ENCODE peak calls at places on chromosomes 16 and 17, in seven cellular contexts. W, C, D, X, Z, F and E are unnamed samples.

GRCh38 chr17:10699861-10700260 is 2.5 kb downstream of the ADPRM start:
- DNase-seq in D (no peak), Z (no peak), F (no peak), C (no peak), X (no peak), W (no peak), E (no peak)

GRCh38 chr17:63945851-63946439 is 13.8 kb upstream of the CD79B start:
- DNase-seq in D (no peak), Z (no peak), W (no peak), X (no peak), F (no peak), C (no peak), E (no peak)

GRCh38 chr17:73003487-73003886 is 89.0 kb downstream of the SLC39A11 start:
- DNase-seq in Z (no peak), W (peak; percentile 43), D (no peak), C (peak; percentile 35), X (no peak), F (no peak), E (no peak)

GRCh38 chr17:80878876-80879722 is 112.5 kb upstream of the CHMP6 start:
- DNase-seq in F (peak; percentile 56), W (no peak), Z (no peak), D (no peak), C (no peak), X (no peak), E (no peak)

GRCh38 chr16:80586476-80586875 is 45.7 kb downstream of the DYNLRB2 start:
- DNase-seq in X (no peak), D (no peak), C (no peak), F (no peak), Z (no peak), W (no peak), E (no peak)

GRCh38 chr16:47065766-47066688 is 77.7 kb downstream of the NETO2 start:
- DNase-seq in Z (no peak), C (no peak), D (no peak), F (no peak), W (no peak), X (peak; percentile 19), E (no peak)

GRCh38 chr17:18270046-18270850 is 9.8 kb downstream of the MIEF2 start:
- DNase-seq in D (no peak), W (no peak), X (no peak), F (no peak), Z (no peak), C (no peak), E (no peak)

GRCh38 chr17:52995127-52995526 is 827.6 kb upstream of the KIF2B start:
- DNase-seq in X (no peak), Z (no peak), W (no peak), F (no peak), C (peak; percentile 77), D (no peak), E (no peak)

GRCh38 chr16:23398987-23399805 is 53.8 kb downstream of the COG7 start:
- DNase-seq in F (peak; percentile 59), C (peak; percentile 44), X (peak; percentile 39), D (no peak), Z (peak; percentile 41), W (no peak), E (no peak)

GRCh38 chr16:69762843-69763556 is 868 bp downstream of the WWP2 start:
- DNase-seq in W (peak; percentile 20), F (no peak), Z (no peak), D (no peak), X (no peak), C (peak; percentile 44), E (peak; percentile 33)

GRCh38 chr16:50279142-50279865 is 13.0 kb downstream of the ADCY7 start:
- DNase-seq in X (peak; percentile 84), D (no peak), W (no peak), Z (peak; percentile 59), F (peak; percentile 70), C (no peak), E (peak; percentile 76)

GRCh38 chr17:27009087-27009486 is 284.8 kb upstream of the WSB1 start:
- DNase-seq in W (no peak), Z (no peak), X (no peak), D (no peak), C (no peak), F (no peak), E (no peak)

GRCh38 chr17:8467527-8467926 is 31.8 kb downstream of the NDEL1 start:
- DNase-seq in D (no peak), Z (no peak), C (no peak), F (no peak), X (no peak), W (no peak), E (no peak)

GRCh38 chr16:53309457-53309856 is 124.8 kb upstream of the RBL2 start:
- DNase-seq in W (no peak), Z (no peak), C (no peak), D (no peak), F (no peak), X (no peak), E (no peak)

GRCh38 chr16:73057369-73058210 is 9.7 kb upstream of the ZFHX3 start:
- DNase-seq in C (no peak), X (peak; percentile 67), D (no peak), F (no peak), Z (no peak), W (peak; percentile 18), E (no peak)

GRCh38 chr17:60435244-60436170 is 13.2 kb downstream of the CHCT1 start:
- DNase-seq in Z (peak; percentile 85), C (peak; percentile 78), X (peak; percentile 80), D (peak; percentile 7), F (peak; percentile 81), W (peak; percentile 71), E (peak; percentile 79)

GRCh38 chr16:69187387-69187890 is 475 bp downstream of the SNTB2 start:
- DNase-seq in Z (peak; percentile 32), X (peak; percentile 74), C (peak; percentile 66), D (peak; percentile 32), W (peak; percentile 40), F (peak; percentile 87), E (peak; percentile 56)

GRCh38 chr17:13362341-13363122 is 239.2 kb downstream of the HS3ST3A1 start:
- DNase-seq in C (peak; percentile 25), W (peak; percentile 35), F (no peak), X (no peak), D (no peak), Z (no peak), E (no peak)

GRCh38 chr17:48322060-48322459 is 108.0 kb downstream of the SKAP1 start:
- DNase-seq in D (no peak), W (no peak), F (no peak), Z (no peak), X (no peak), C (no peak), E (no peak)
- H3K27ac ChIP-seq in D (no peak overlapping the region), W (no peak overlapping the region), F (no peak overlapping the region), Z (no peak overlapping the region), X (no peak overlapping the region), C (no peak overlapping the region), E (no peak overlapping the region)

GRCh38 chr16:58226790-58227189 is 28.9 kb upstream of the CSNK2A2 start:
- DNase-seq in X (no peak), Z (no peak), F (no peak), D (no peak), W (no peak), C (no peak), E (no peak)
- H3K27ac ChIP-seq in X (no peak overlapping the region), Z (no peak overlapping the region), F (no peak overlapping the region), D (no peak overlapping the region), W (no peak overlapping the region), C (no peak overlapping the region), E (no peak overlapping the region)

DNA sequence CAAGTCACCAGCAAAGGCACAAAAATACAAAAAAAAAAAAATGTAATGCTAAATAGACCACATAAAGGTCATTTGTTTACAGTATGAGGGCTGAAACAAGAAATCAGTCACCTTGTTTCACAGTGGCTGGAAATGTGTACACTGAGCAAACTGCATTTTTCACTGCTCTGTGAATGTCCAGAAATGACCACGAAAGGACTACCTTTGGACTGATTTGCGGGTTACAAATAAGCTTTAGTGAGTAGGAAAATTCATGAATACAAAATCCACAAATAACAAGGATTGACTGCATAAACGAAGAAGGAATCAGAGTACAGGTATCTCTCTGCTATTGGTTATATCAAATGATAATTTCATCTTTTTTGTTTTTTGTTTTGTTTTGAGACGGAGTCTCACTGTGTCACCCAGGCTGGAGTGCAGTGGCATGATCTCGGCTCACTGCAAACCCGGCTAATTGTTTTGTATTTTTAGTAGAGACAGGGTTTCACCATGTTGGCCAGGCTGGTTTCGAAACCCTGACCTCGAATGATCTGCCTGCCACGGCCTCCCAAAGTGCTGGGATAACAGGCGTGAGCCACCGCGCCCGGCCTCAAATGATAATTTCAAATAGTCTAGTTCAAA is 30.5 kb downstream of the CYTH1 start:
- DNase-seq in Z (no peak), C (no peak), F (no peak), W (no peak), X (no peak), D (no peak), E (no peak)
- H3K27ac ChIP-seq in Z (peak overlapping the region; percentile 51), C (no peak overlapping the region), F (no peak overlapping the region), W (no peak overlapping the region), X (no peak overlapping the region), D (no peak overlapping the region), E (no peak overlapping the region)

GRCh38 chr16:2524339-2524938 is 4.3 kb downstream of the AMDHD2 start:
- DNase-seq in W (no peak), F (no peak), C (no peak), X (no peak), Z (no peak), D (no peak), E (no peak)

GRCh38 chr16:2527784-2528100 is 3.5 kb downstream of the CEMP1 start:
- DNase-seq in X (no peak), W (no peak), D (no peak), Z (no peak), F (no peak), C (no peak), E (no peak)

GRCh38 chr16:2528161-2529060 is 2.8 kb downstream of the CEMP1 start:
- DNase-seq in F (no peak), Z (no peak), D (no peak), W (no peak), X (no peak), C (no peak), E (no peak)

GRCh38 chr16:2527071-2527783 is 4.0 kb downstream of the CEMP1 start:
- DNase-seq in C (no peak), W (no peak), X (no peak), D (no peak), F (no peak), Z (no peak), E (no peak)

GRCh38 chr16:2526135-2526534 is 5.1 kb downstream of the CEMP1 start:
- DNase-seq in Z (no peak), X (no peak), C (no peak), F (no peak), W (no peak), D (no peak), E (no peak)
- H3K27ac ChIP-seq in Z (peak overlapping the region; percentile 14), X (no peak overlapping the region), C (no peak overlapping the region), F (no peak overlapping the region), W (no peak overlapping the region), D (no peak overlapping the region), E (no peak overlapping the region)